ENCODE peak calls at places on chromosomes 5 and 9, in nine cellular contexts. S is activated naive CD4-positive, alpha-beta T cell treated with anti-CD3 and anti-CD28 coated beads, Interleukin-2, amount 10 ng/mL, durations not matched to agents 7 days and 5 days; O is cardiac muscle cell; F is substantia nigra; Z is stimulated activated CD4-positive, alpha-beta T cell treated with anti-CD3 and anti-CD28 coated beads, Interleukin-4, amount 100 ng/mL, for 48 hours; L is HT-29; X is NCI-H2171 treated with DMSO at 0.1 percent for 48 hours; P is midbrain; V is stimulated activated CD8-positive, alpha-beta memory T cell treated with anti-CD3 and anti-CD28 coated beads, Interleukin-4, amount 100 ng/mL, for 1 hour. T is an unnamed sample.

GRCh38 chr9:723308-723707 is 118.2 kb upstream of the DMRT1 start:
- DNase-seq in S (no peak), O (no peak), F (no peak), Z (no peak), L (no peak), X (no peak), P (no peak), V (no peak), T (no peak)

GRCh38 chr5:58410441-58410840 is 49.4 kb downstream of the PLK2 start:
- DNase-seq in S (no peak), O (peak; percentile 79), F (no peak), Z (no peak), L (peak; percentile 57), X (no peak), P (no peak), V (no peak), T (no peak)

GRCh38 chr5:164097747-164098146 is 592.3 kb downstream of the MAT2B start:
- DNase-seq in S (no peak), O (peak; percentile 32), F (no peak), Z (no peak), L (no peak), X (no peak), P (no peak), V (no peak), T (no peak)

GRCh38 chr5:107781451-107781850 is 110.7 kb upstream of the EFNA5 start:
- DNase-seq in S (no peak), O (peak; percentile 30), F (no peak), Z (no peak), L (no peak), X (no peak), P (no peak), V (no peak), T (no peak)

GRCh38 chr9:4111233-4112000 is 188.5 kb downstream of the GLIS3 start:
- DNase-seq in S (no peak), O (no peak), F (no peak), Z (no peak), L (no peak), X (no peak), P (no peak), V (no peak), T (no peak)

GRCh38 chr9:125462766-125463384 is 201.2 kb downstream of the GAPVD1 start:
- DNase-seq in S (no peak), O (no peak), F (no peak), Z (no peak), L (no peak), X (no peak), P (no peak), V (no peak), T (no peak)

GRCh38 chr5:194102-194501 is 2.8 kb downstream of the LRRC14B start:
- DNase-seq in S (no peak), O (no peak), F (no peak), Z (no peak), L (no peak), X (no peak), P (no peak), V (no peak), T (no peak)

GRCh38 chr9:129568560-129569505 is 52.1 kb downstream of the C9orf50 start:
- DNase-seq in S (peak; percentile 35), O (peak; percentile 62), F (peak; percentile 50), Z (no peak), L (peak; percentile 36), X (no peak), P (peak; percentile 30), V (no peak), T (no peak)

GRCh38 chr9:35845824-35846771 is 17.1 kb downstream of the TMEM8B start:
- DNase-seq in S (no peak), O (no peak), F (no peak), Z (no peak), L (peak; percentile 15), X (no peak), P (no peak), V (no peak), T (no peak)

GRCh38 chr5:53397845-53398244 is 82.6 kb upstream of the FST start:
- DNase-seq in S (no peak), O (peak; percentile 61), F (no peak), Z (no peak), L (no peak), X (no peak), P (peak; percentile 1), V (no peak), T (no peak)

GRCh38 chr9:135796784-135797462 is 94.9 kb downstream of the KCNT1 start:
- DNase-seq in S (no peak), O (no peak), F (no peak), Z (no peak), L (no peak), X (peak; percentile 49), P (no peak), V (no peak), T (no peak)

GRCh38 chr9:92558612-92559374 is 23.0 kb upstream of the ECM2 start:
- DNase-seq in S (no peak), O (no peak), F (no peak), Z (no peak), L (peak; percentile 8), X (no peak), P (no peak), V (no peak), T (no peak)

GRCh38 chr9:17082343-17082742 is 52.5 kb upstream of the CNTLN start:
- DNase-seq in S (no peak), O (peak; percentile 62), F (no peak), Z (no peak), L (no peak), X (no peak), P (no peak), V (no peak), T (no peak)

GRCh38 chr9:27308691-27309390 is 11.9 kb upstream of the EQTN start:
- DNase-seq in S (no peak), O (no peak), F (no peak), Z (no peak), L (no peak), X (no peak), P (no peak), V (no peak), T (no peak)

GRCh38 chr9:97307500-97308163 is at the start of gene CCDC180:
- DNase-seq in S (no peak), O (peak; percentile 71), F (no peak), Z (no peak), L (no peak), X (no peak), P (peak; percentile 4), V (no peak), T (no peak)

GRCh38 chr5:123785160-123786001 is 273.4 kb downstream of the CSNK1G3 start:
- DNase-seq in S (no peak), O (peak; percentile 50), F (no peak), Z (no peak), L (no peak), X (peak; percentile 91), P (peak; percentile 15), V (no peak), T (no peak)

GRCh38 chr5:172421020-172421419 is 33.3 kb downstream of the SH3PXD2B start:
- DNase-seq in S (no peak), O (no peak), F (no peak), Z (no peak), L (no peak), X (no peak), P (no peak), V (no peak), T (no peak)

GRCh38 chr9:94014066-94014654 is 59.0 kb upstream of the BARX1 start:
- DNase-seq in S (no peak), O (peak; percentile 71), F (no peak), Z (no peak), L (peak; percentile 46), X (peak; percentile 26), P (peak; percentile 16), V (no peak), T (no peak)

GRCh38 chr9:114204265-114204664 is 48.9 kb downstream of the COL27A1 start:
- DNase-seq in S (no peak), O (no peak), F (no peak), Z (no peak), L (no peak), X (no peak), P (no peak), V (no peak), T (no peak)

GRCh38 chr9:133492061-133493021 is 13.4 kb upstream of the SLC2A6 start:
- DNase-seq in S (no peak), O (no peak), F (no peak), Z (no peak), L (no peak), X (peak; percentile 67), P (no peak), V (no peak), T (no peak)

GRCh38 chr9:5500441-5501235 is 9.7 kb upstream of the PDCD1LG2 start:
- DNase-seq in S (no peak), O (peak; percentile 95), F (no peak), Z (no peak), L (no peak), X (no peak), P (no peak), V (no peak), T (no peak)

GRCh38 chr5:84115727-84116126 is 269.0 kb downstream of the EDIL3 start:
- DNase-seq in S (no peak), O (no peak), F (no peak), Z (no peak), L (no peak), X (no peak), P (no peak), V (no peak), T (no peak)

GRCh38 chr9:90344013-90344412 is 298.6 kb downstream of the DIRAS2 start:
- DNase-seq in S (no peak), O (peak; percentile 83), F (no peak), Z (no peak), L (no peak), X (no peak), P (no peak), V (no peak), T (no peak)

GRCh38 chr9:15722888-15723287 is 170.0 kb downstream of the CCDC171 start:
- DNase-seq in S (no peak), O (no peak), F (no peak), Z (no peak), L (no peak), X (no peak), P (no peak), V (no peak), T (no peak)

GRCh38 chr5:141523991-141524390 is 35.1 kb downstream of the PCDHGC5 start:
- DNase-seq in S (no peak), O (no peak), F (no peak), Z (no peak), L (no peak), X (no peak), P (no peak), V (no peak), T (no peak)

GRCh38 chr9:91740713-91741112 is 209.3 kb downstream of the ROR2 start:
- DNase-seq in S (no peak), O (peak; percentile 87), F (no peak), Z (no peak), L (no peak), X (no peak), P (no peak), V (no peak), T (no peak)

T was measured in nucleus accumbens.